ENCODE peak calls at places on chromosome 14, in six cellular contexts. C is skeletal muscle cell, T is uterus, B is COR-L47, Q is stomach, M is GM19239. J is an unnamed sample.

GRCh38 chr14:91867316-91867988 is at the start of gene TC2N:
- DNase-seq in M (no peak), T (no peak), B (no peak), Q (no peak), C (no peak), J (no peak)

GRCh38 chr14:48703728-48704467 is 882.3 kb downstream of the RPS29 start:
- DNase-seq in Q (no peak), T (no peak), B (no peak), M (no peak), C (no peak), J (no peak)

GRCh38 chr14:34119107-34119858 is 168.4 kb upstream of the EGLN3 start:
- DNase-seq in T (no peak), B (no peak), M (no peak), C (no peak), Q (no peak), J (no peak)

GRCh38 chr14:75399819-75400678 is 27.8 kb upstream of the JDP2 start:
- DNase-seq in C (peak; percentile 16), B (peak; percentile 99), T (peak; percentile 74), M (no peak), Q (peak; percentile 94), J (no peak)

GRCh38 chr14:82230748-82231147 is 697.1 kb upstream of the SEL1L start:
- DNase-seq in C (no peak), M (no peak), B (no peak), Q (no peak), T (no peak), J (no peak)

GRCh38 chr14:33515899-33516298 is 435.0 kb downstream of the EGLN3 start:
- DNase-seq in C (no peak), M (no peak), Q (no peak), B (no peak), T (no peak), J (no peak)

GRCh38 chr14:90959344-90959743 is 101.1 kb downstream of the RPS6KA5 start:
- DNase-seq in Q (no peak), B (no peak), M (no peak), T (no peak), C (no peak), J (no peak)

GRCh38 chr14:58772814-58773620 is 135.3 kb downstream of the DACT1 start:
- DNase-seq in Q (no peak), M (no peak), B (no peak), T (no peak), C (no peak), J (no peak)

GRCh38 chr14:93231129-93231979 is 24.3 kb downstream of the UBR7 start:
- DNase-seq in Q (no peak), T (no peak), M (no peak), C (no peak), B (peak; percentile 62), J (no peak)

GRCh38 chr14:75079521-75079920 is 10.1 kb downstream of the ZC2HC1C start:
- DNase-seq in B (no peak), M (no peak), Q (no peak), C (no peak), T (no peak), J (no peak)

GRCh38 chr14:20757963-20758362 is 10.2 kb upstream of the EDDM3B start:
- DNase-seq in C (no peak), M (no peak), T (no peak), B (no peak), Q (no peak), J (no peak)

GRCh38 chr14:78164226-78164853 is 5.8 kb upstream of the NRXN3 start:
- DNase-seq in C (no peak), M (peak; percentile 9), T (no peak), B (peak; percentile 16), Q (peak; percentile 47), J (no peak)

GRCh38 chr14:90581745-90582144 is 184.9 kb downstream of the CALM1 start:
- DNase-seq in M (no peak), B (no peak), C (no peak), T (no peak), Q (no peak), J (no peak)

GRCh38 chr14:74510955-74511354 is 17.4 kb downstream of the ISCA2 start:
- DNase-seq in C (peak; percentile 65), T (no peak), M (no peak), B (no peak), Q (no peak), J (no peak)

GRCh38 chr14:70857499-70857895 is 48.2 kb upstream of the MAP3K9 start:
- DNase-seq in Q (no peak), M (no peak), C (no peak), B (no peak), T (no peak), J (no peak)

GRCh38 chr14:55146425-55146824 is 17.4 kb downstream of the LGALS3 start:
- DNase-seq in Q (no peak), B (no peak), T (no peak), M (no peak), C (no peak), J (no peak)

GRCh38 chr14:105334383-105335230 is 20.1 kb downstream of the PACS2 start:
- DNase-seq in Q (no peak), B (no peak), C (no peak), T (no peak), M (no peak), J (no peak)

GRCh38 chr14:78530078-78530477 is 359.9 kb downstream of the NRXN3 start:
- DNase-seq in C (peak; percentile 0), Q (no peak), M (peak; percentile 1), B (no peak), T (no peak), J (no peak)

GRCh38 chr14:77031680-77032482 is 3.4 kb upstream of the IRF2BPL start:
- DNase-seq in T (peak; percentile 61), M (no peak), Q (no peak), B (no peak), C (no peak), J (no peak)

GRCh38 chr14:61103541-61104339 is 122.7 kb downstream of the SLC38A6 start:
- DNase-seq in Q (no peak), M (no peak), T (peak; percentile 60), C (peak; percentile 97), B (no peak), J (peak; percentile 95)

GRCh38 chr14:36471431-36471830 is 48.6 kb downstream of the NKX2-1 start:
- DNase-seq in C (no peak), T (no peak), B (no peak), M (no peak), Q (no peak), J (no peak)

GRCh38 chr14:50874842-50875241 is 3.0 kb downstream of the ABHD12B start:
- DNase-seq in B (no peak), M (no peak), T (no peak), Q (no peak), C (no peak), J (no peak)

GRCh38 chr14:104604461-104605449 is at the start of gene TMEM179:
- DNase-seq in T (no peak), C (no peak), B (peak; percentile 69), Q (no peak), M (no peak), J (no peak)

GRCh38 chr14:64841772-64842490 is 37.8 kb downstream of the SPTB start:
- DNase-seq in Q (no peak), C (no peak), M (no peak), T (no peak), B (no peak), J (no peak)

GRCh38 chr14:55152052-55152753 is 23.2 kb downstream of the LGALS3 start:
- DNase-seq in B (no peak), Q (no peak), C (no peak), T (no peak), M (no peak), J (no peak)

GRCh38 chr14:83974647-83975163 is 1555.2 kb upstream of the FLRT2 start:
- DNase-seq in M (no peak), Q (no peak), B (no peak), T (no peak), C (no peak), J (no peak)

GRCh38 chr14:38187475-38187874 is 20.2 kb upstream of the SSTR1 start:
- DNase-seq in Q (peak; percentile 39), B (no peak), T (no peak), M (no peak), C (no peak), J (no peak)

GRCh38 chr14:35215110-35215872 is 76.9 kb upstream of the PSMA6 start:
- DNase-seq in C (no peak), M (no peak), T (no peak), Q (no peak), B (no peak), J (peak; percentile 29)

GRCh38 chr14:54902143-54902520 is 494 bp downstream of the GCH1 start:
- DNase-seq in M (no peak), Q (peak; percentile 82), C (no peak), T (peak; percentile 60), B (peak; percentile 62), J (no peak)

GRCh38 chr14:60188696-60189095 is 23.5 kb upstream of the DHRS7 start:
- DNase-seq in M (no peak), T (no peak), C (no peak), B (no peak), Q (no peak), J (no peak)

GRCh38 chr14:65206448-65207096 is 104.3 kb upstream of the MAX start:
- DNase-seq in B (no peak), M (peak; percentile 25), Q (no peak), T (no peak), C (no peak), J (peak; percentile 37)